ENCODE peak calls at places on chromosomes 4 and X, in six cellular contexts. One of them, this sample, is unnamed. For H3K4me1 and H3K9me3, the result is how much of the 10 kb centered on the place peaks cover.

GRCh38 chr4:163332526-163333405 is at the start of gene NPY1R:
- DNase-seq in A549: peak
- DNase-seq in MM.1S: peak
- DNase-seq in pancreas: peak
- DNase-seq in psoas muscle: peak
- DNase-seq in thoracic aorta: peak
- DNase-seq in this sample: peak

GRCh38 chr4:112927544-112927943 is 121.9 kb upstream of the ANK2 start:
- DNase-seq in A549: no peak
- DNase-seq in MM.1S: no peak
- DNase-seq in pancreas: no peak
- DNase-seq in psoas muscle: no peak
- DNase-seq in thoracic aorta: no peak
- DNase-seq in this sample: no peak

GRCh38 chrX:134684956-134685355 is 26.7 kb upstream of the PLAC1 start:
- DNase-seq in A549: no peak
- DNase-seq in MM.1S: no peak
- DNase-seq in pancreas: no peak
- DNase-seq in psoas muscle: no peak
- DNase-seq in thoracic aorta: no peak
- DNase-seq in this sample: no peak

GRCh38 chrX:2628751-2629315 is 62.3 kb upstream of the CD99 start:
- DNase-seq in A549: no peak
- DNase-seq in MM.1S: no peak
- DNase-seq in pancreas: no peak
- DNase-seq in psoas muscle: no peak
- DNase-seq in thoracic aorta: no peak
- DNase-seq in this sample: no peak

GRCh38 chr4:38687571-38688011 is 23.6 kb downstream of the KLF3 start:
- DNase-seq in A549: no peak
- DNase-seq in MM.1S: no peak
- DNase-seq in pancreas: no peak
- DNase-seq in psoas muscle: no peak
- DNase-seq in thoracic aorta: no peak
- DNase-seq in this sample: no peak

GRCh38 chr4:113961322-113961698 is 18.1 kb downstream of the ARSJ start:
- DNase-seq in A549: peak
- DNase-seq in MM.1S: no peak
- DNase-seq in pancreas: no peak
- DNase-seq in psoas muscle: no peak
- DNase-seq in thoracic aorta: no peak
- DNase-seq in this sample: no peak

GRCh38 chr4:42281324-42282020 is 115.8 kb upstream of the SHISA3 start:
- DNase-seq in A549: no peak
- DNase-seq in MM.1S: peak
- DNase-seq in pancreas: no peak
- DNase-seq in psoas muscle: no peak
- DNase-seq in thoracic aorta: no peak
- DNase-seq in this sample: no peak

GRCh38 chr4:113675731-113676707 is 85.5 kb downstream of the CAMK2D start:
- DNase-seq in A549: no peak
- DNase-seq in MM.1S: no peak
- DNase-seq in pancreas: no peak
- DNase-seq in psoas muscle: no peak
- DNase-seq in thoracic aorta: no peak
- DNase-seq in this sample: no peak

GRCh38 chr4:168852933-168853713 is 156.9 kb downstream of the CBR4 start:
- DNase-seq in A549: no peak
- DNase-seq in MM.1S: peak
- DNase-seq in pancreas: no peak
- DNase-seq in psoas muscle: no peak
- DNase-seq in thoracic aorta: no peak
- DNase-seq in this sample: no peak

GRCh38 chr4:106266201-106266600 is 49.8 kb downstream of the TBCK start:
- DNase-seq in A549: peak
- DNase-seq in MM.1S: peak
- DNase-seq in pancreas: no peak
- DNase-seq in psoas muscle: no peak
- DNase-seq in thoracic aorta: no peak
- DNase-seq in this sample: no peak

GRCh38 chr4:162497564-162498167 is 333.9 kb upstream of the FSTL5 start:
- DNase-seq in A549: peak
- DNase-seq in MM.1S: peak
- DNase-seq in pancreas: no peak
- DNase-seq in psoas muscle: no peak
- DNase-seq in thoracic aorta: no peak
- DNase-seq in this sample: no peak

GRCh38 chrX:133314297-133314696 is 96.1 kb upstream of the TFDP3 start:
- DNase-seq in A549: no peak
- DNase-seq in MM.1S: no peak
- DNase-seq in pancreas: no peak
- DNase-seq in psoas muscle: no peak
- DNase-seq in thoracic aorta: no peak
- DNase-seq in this sample: no peak

GRCh38 chrX:111868726-111869638 is 7.0 kb upstream of the TRPC5OS start:
- DNase-seq in A549: no peak
- DNase-seq in MM.1S: peak
- DNase-seq in pancreas: no peak
- DNase-seq in psoas muscle: no peak
- DNase-seq in thoracic aorta: no peak
- DNase-seq in this sample: no peak

GRCh38 chr4:100302061-100303026 is 112.1 kb upstream of the DDIT4L start:
- DNase-seq in A549: no peak
- DNase-seq in MM.1S: no peak
- DNase-seq in pancreas: no peak
- DNase-seq in psoas muscle: peak
- DNase-seq in thoracic aorta: no peak
- DNase-seq in this sample: no peak

GRCh38 chr4:184792950-184793555 is 32.7 kb downstream of the ACSL1 start:
- DNase-seq in A549: no peak
- DNase-seq in MM.1S: no peak
- DNase-seq in pancreas: no peak
- DNase-seq in psoas muscle: no peak
- DNase-seq in thoracic aorta: no peak
- DNase-seq in this sample: no peak

DNA sequence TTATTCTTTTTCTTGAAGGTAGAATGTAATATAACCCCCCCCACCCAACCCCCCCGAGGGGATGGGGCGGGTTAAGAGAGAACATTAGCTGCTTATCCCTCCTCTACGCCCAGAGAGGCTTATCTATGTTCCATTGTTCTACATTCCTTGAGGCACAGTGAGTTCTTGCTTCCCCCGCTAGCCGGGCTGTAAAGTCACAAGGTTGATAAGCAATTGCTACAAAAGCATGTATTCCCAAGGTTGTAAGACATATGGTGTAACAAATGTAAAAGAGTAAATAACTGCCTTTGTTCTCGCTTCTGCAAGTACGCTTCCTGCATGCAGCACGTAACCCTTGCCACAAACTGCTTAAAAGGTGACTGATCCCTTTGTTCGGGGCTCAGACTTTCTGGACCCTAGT is 8.2 kb downstream of the DCAF8L2 start:
- DNase-seq in A549: no peak
- DNase-seq in MM.1S: no peak
- DNase-seq in pancreas: no peak
- DNase-seq in psoas muscle: no peak
- DNase-seq in thoracic aorta: no peak
- DNase-seq in this sample: peak
- H3K4me1 ChIP-seq in A549: under half
- H3K4me1 ChIP-seq in MM.1S: under half
- H3K4me1 ChIP-seq in pancreas: under half
- H3K4me1 ChIP-seq in psoas muscle: under half
- H3K4me1 ChIP-seq in thoracic aorta: under half
- H3K4me1 ChIP-seq in this sample: under half

DNA sequence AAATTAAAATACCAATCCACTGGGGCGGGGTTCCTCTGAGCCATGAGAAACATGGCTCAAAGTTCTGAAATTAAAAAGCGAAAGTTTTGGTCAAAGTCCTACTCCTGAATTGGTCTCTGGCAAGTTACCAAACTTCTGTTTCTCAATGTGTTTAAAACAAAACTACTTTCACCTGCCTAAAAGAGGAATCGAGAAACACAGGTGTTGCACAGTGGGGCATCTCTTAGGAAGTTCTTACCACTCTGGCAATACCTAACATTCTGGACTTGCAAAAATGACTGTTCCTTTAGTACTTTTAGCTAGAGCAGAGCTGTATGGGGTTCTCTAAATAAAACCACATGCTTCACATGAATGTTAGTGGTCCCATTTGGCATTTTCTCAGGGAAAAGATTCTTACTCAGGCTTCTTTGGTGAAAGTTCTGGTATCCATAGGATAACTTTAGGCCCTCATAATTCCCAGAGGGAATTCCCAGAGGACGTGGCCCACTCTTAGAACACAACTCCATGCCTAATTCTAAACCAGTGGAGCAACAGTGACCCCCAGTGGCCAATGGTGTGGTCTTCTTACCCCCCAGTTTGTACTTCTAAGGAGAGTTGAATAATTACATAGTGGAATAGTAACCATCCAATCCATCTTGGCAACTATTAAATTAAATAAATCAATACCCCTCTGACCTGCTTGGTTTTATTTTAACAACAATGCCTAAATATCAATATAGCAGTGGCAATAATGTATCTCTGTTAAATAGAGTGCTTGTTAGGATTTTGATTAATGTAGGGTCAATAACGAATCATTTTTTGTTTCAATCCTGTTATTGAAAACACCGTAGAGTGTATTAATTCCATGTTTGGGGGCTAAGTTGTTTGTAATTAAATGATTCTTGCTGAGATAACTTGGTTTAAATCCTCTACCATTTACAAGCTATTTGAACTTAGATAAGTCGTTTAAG is 21.9 kb downstream of the BMP3 start:
- DNase-seq in A549: no peak
- DNase-seq in MM.1S: peak
- DNase-seq in pancreas: peak
- DNase-seq in psoas muscle: peak
- DNase-seq in thoracic aorta: no peak
- DNase-seq in this sample: peak
- TF ChIP-seq CTCF in A549: peak
- TF ChIP-seq CTCF in MM.1S: peak
- TF ChIP-seq CTCF in pancreas: peak
- TF ChIP-seq CTCF in psoas muscle: peak
- TF ChIP-seq CTCF in thoracic aorta: peak
- TF ChIP-seq CTCF in this sample: peak

DNA sequence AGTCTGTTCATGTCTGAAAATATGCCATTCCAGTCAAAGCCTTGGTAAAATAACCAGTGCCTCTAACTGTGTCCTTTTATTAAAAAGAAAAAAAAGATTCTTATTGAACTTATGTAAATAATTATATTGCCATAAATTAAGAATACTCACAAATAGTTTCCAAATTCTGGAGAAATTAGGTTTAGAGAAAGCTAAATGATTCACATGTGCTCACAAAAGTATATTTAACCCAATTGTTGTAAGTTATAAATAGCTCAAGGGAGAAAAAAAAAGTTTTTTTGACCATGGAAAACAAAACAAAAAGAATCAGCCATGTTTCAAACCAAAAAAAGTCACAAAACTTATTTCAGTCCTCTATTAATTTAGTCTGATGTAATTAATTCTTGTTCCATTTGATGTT is 25.3 kb upstream of the HERC6 start:
- DNase-seq in A549: no peak
- DNase-seq in MM.1S: no peak
- DNase-seq in pancreas: no peak
- DNase-seq in psoas muscle: no peak
- DNase-seq in thoracic aorta: no peak
- DNase-seq in this sample: no peak
- H3K9me3 ChIP-seq in A549: under half
- H3K9me3 ChIP-seq in MM.1S: under half
- H3K9me3 ChIP-seq in pancreas: under half
- H3K9me3 ChIP-seq in psoas muscle: under half
- H3K9me3 ChIP-seq in thoracic aorta: under half
- H3K9me3 ChIP-seq in this sample: under half

GRCh38 chrX:100999451-100999850 is 29.9 kb downstream of the ARL13A start:
- DNase-seq in A549: no peak
- DNase-seq in MM.1S: no peak
- DNase-seq in pancreas: no peak
- DNase-seq in psoas muscle: no peak
- DNase-seq in thoracic aorta: no peak
- DNase-seq in this sample: no peak
- H3K4me1 ChIP-seq in A549: under half
- H3K4me1 ChIP-seq in MM.1S: under half
- H3K4me1 ChIP-seq in pancreas: under half
- H3K4me1 ChIP-seq in psoas muscle: under half
- H3K4me1 ChIP-seq in thoracic aorta: under half
- H3K4me1 ChIP-seq in this sample: under half

GRCh38 chrX:152821145-152821765 is 9.3 kb downstream of the CETN2 start:
- DNase-seq in A549: peak
- DNase-seq in MM.1S: peak
- DNase-seq in pancreas: peak
- DNase-seq in psoas muscle: no peak
- DNase-seq in thoracic aorta: no peak
- DNase-seq in this sample: peak
- TF ChIP-seq CTCF in A549: peak
- TF ChIP-seq CTCF in MM.1S: peak
- TF ChIP-seq CTCF in pancreas: peak
- TF ChIP-seq CTCF in psoas muscle: peak
- TF ChIP-seq CTCF in thoracic aorta: no peak
- TF ChIP-seq CTCF in this sample: peak

GRCh38 chrX:63050225-63050624 is 300.9 kb downstream of the SPIN4 start:
- DNase-seq in A549: no peak
- DNase-seq in MM.1S: peak
- DNase-seq in pancreas: no peak
- DNase-seq in psoas muscle: no peak
- DNase-seq in thoracic aorta: no peak
- DNase-seq in this sample: no peak
- H3K9me3 ChIP-seq in A549: under half
- H3K9me3 ChIP-seq in MM.1S: under half
- H3K9me3 ChIP-seq in pancreas: under half
- H3K9me3 ChIP-seq in psoas muscle: under half
- H3K9me3 ChIP-seq in thoracic aorta: under half
- H3K9me3 ChIP-seq in this sample: under half

DNA sequence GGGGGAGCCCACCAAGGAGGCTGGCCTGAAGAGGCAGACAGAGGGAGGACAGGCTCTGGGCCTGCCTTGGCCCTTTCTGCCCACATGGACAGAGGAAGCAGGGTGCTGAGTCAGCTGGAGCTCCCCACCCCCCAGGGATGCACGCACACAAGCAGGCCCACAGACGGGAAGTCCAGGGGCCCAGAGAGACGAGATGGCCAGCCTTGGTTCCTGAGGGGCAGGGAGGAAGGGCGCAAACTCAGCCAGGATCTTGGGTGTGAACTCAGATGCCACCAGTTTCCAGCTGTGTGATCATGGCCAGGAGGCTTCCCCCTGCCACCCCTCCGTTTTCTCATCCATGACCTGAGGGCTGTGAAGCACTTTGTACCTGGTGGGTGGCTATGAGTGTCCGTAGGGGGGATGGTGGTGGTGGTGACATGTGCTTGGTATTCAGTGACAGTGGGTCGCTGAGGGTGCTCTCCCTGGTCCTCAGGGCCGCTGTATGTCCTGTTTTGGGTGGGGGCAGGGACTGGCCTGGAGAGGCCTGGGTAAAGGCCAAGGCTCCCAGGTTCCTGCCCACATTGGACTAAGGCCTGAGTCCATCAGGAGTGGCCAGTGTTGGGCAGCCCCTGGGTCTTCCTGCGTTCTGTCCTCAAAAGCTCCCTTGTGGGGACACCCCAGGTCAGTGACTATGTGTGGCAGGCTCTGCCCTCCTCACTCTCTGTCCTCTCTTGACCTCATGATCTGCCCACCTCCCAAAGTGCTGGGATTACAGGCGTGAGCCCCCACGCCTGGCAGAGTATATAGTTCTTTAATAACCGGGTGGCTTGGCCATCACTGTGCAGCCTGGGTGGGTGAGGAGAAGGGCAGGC is 2.0 kb downstream of the SH3BP2 start:
- DNase-seq in A549: no peak
- DNase-seq in MM.1S: no peak
- DNase-seq in pancreas: peak
- DNase-seq in psoas muscle: peak
- DNase-seq in thoracic aorta: no peak
- DNase-seq in this sample: peak
- H3K4me1 ChIP-seq in A549: half or more
- H3K4me1 ChIP-seq in MM.1S: under half
- H3K4me1 ChIP-seq in pancreas: half or more
- H3K4me1 ChIP-seq in psoas muscle: under half
- H3K4me1 ChIP-seq in thoracic aorta: under half
- H3K4me1 ChIP-seq in this sample: half or more

This sample was measured in stomach.